ENCODE peak calls at places on chromosomes 11 and 22, in nine cellular contexts. X is neural crest cell, B is osteocyte, R is glutamatergic neuron, Z is right atrium auricular region, K is fibroblast of lung, F is cardiac fibroblast, G is dorsolateral prefrontal cortex, M is bronchial epithelial cell. D is an unnamed sample.

GRCh38 chr11:69024509-69024908 is 11.5 kb upstream of the MRGPRF start:
- DNase-seq in M (no peak), X (no peak), B (no peak), Z (no peak), R (no peak), F (no peak), K (no peak), G (no peak), D (no peak)

GRCh38 chr11:59669611-59670009 is 773 bp upstream of the PATL1 start:
- DNase-seq in F (peak), M (peak), R (peak), G (peak), K (peak), Z (no peak), B (no peak), X (peak), D (peak)

GRCh38 chr11:8786933-8787332 is 104.3 kb downstream of the RPL27A start:
- DNase-seq in F (peak), M (no peak), X (no peak), Z (no peak), R (no peak), K (peak), G (no peak), B (no peak), D (no peak)

GRCh38 chr11:73866586-73866996 is 10.1 kb downstream of the COA4 start:
- DNase-seq in B (no peak), G (no peak), M (peak), K (peak), F (peak), Z (peak), R (no peak), X (no peak), D (peak)

GRCh38 chr11:119611027-119611426 is 118.0 kb downstream of the NECTIN1 start:
- DNase-seq in X (no peak), Z (no peak), K (no peak), M (no peak), F (no peak), R (no peak), G (no peak), B (no peak), D (no peak)

GRCh38 chr11:130208241-130209127 is 48.9 kb downstream of the ST14 start:
- DNase-seq in X (no peak), G (peak), Z (no peak), F (no peak), M (no peak), K (no peak), R (no peak), B (peak), D (no peak)

GRCh38 chr11:64114231-64114630 is 51.7 kb downstream of the MACROD1 start:
- DNase-seq in R (no peak), K (no peak), B (no peak), Z (no peak), F (no peak), G (no peak), M (no peak), X (no peak), D (no peak)

GRCh38 chr11:13169709-13170108 is 107.9 kb upstream of the BMAL1 start:
- DNase-seq in X (no peak), M (peak), F (peak), R (no peak), K (peak), B (no peak), G (no peak), Z (no peak), D (peak)

GRCh38 chr11:8019671-8020597 is 32.8 kb downstream of the EIF3F start:
- DNase-seq in R (peak), G (peak), F (peak), B (peak), M (peak), Z (no peak), K (no peak), X (no peak), D (no peak)

GRCh38 chr22:38653741-38654140 is 2.5 kb downstream of the FAM227A start:
- DNase-seq in R (no peak), Z (no peak), G (no peak), X (no peak), F (no peak), B (no peak), M (no peak), K (no peak), D (no peak)

GRCh38 chr11:43101113-43101512 is 210.7 kb upstream of the API5 start:
- DNase-seq in F (no peak), Z (no peak), G (no peak), B (no peak), R (no peak), K (no peak), M (no peak), X (no peak), D (no peak)

GRCh38 chr22:38412435-38413084 is 42.4 kb downstream of the KCNJ4 start:
- DNase-seq in M (no peak), F (no peak), X (no peak), R (no peak), K (no peak), Z (peak), B (peak), G (peak), D (no peak)

GRCh38 chr11:37504066-37504611 is 906.1 kb upstream of the RAG2 start:
- DNase-seq in X (no peak), M (peak), G (no peak), B (no peak), R (no peak), Z (no peak), K (peak), F (peak), D (no peak)

GRCh38 chr11:13486926-13487660 is 8.7 kb downstream of the PTH start:
- DNase-seq in X (peak), G (no peak), F (peak), B (no peak), R (peak), K (peak), M (peak), Z (no peak), D (no peak)

GRCh38 chr11:45085657-45086501 is 60.6 kb upstream of the PRDM11 start:
- DNase-seq in M (no peak), K (no peak), Z (no peak), G (no peak), B (no peak), R (no peak), X (no peak), F (no peak), D (no peak)

GRCh38 chr11:76659672-76660532 is 10.6 kb downstream of the LRRC32 start:
- DNase-seq in X (no peak), G (peak), R (peak), Z (no peak), M (no peak), F (no peak), K (no peak), B (no peak), D (no peak)

GRCh38 chr11:94577841-94578240 is 10.7 kb downstream of the PIWIL4 start:
- DNase-seq in X (no peak), B (no peak), G (no peak), R (no peak), M (no peak), F (no peak), K (no peak), Z (no peak), D (no peak)

GRCh38 chr11:8015753-8016239 is 28.7 kb downstream of the EIF3F start:
- DNase-seq in Z (no peak), M (no peak), G (no peak), B (peak), R (no peak), K (no peak), F (peak), X (no peak), D (no peak)

GRCh38 chr11:35238882-35239281 is 99.9 kb downstream of the CD44 start:
- DNase-seq in G (no peak), F (no peak), X (no peak), K (no peak), R (no peak), B (no peak), Z (no peak), M (no peak), D (no peak)

GRCh38 chr22:49878206-49878605 is 24.6 kb downstream of the ZBED4 start:
- DNase-seq in G (no peak), R (no peak), X (no peak), B (no peak), M (no peak), Z (no peak), F (no peak), K (no peak), D (no peak)

GRCh38 chr22:49997221-49997599 is 15.4 kb downstream of the IL17REL start:
- DNase-seq in R (no peak), F (no peak), M (no peak), X (no peak), K (no peak), B (no peak), Z (no peak), G (peak), D (no peak)

GRCh38 chr22:43320943-43321900 is 21.9 kb downstream of the SCUBE1 start:
- DNase-seq in Z (no peak), K (no peak), B (no peak), M (no peak), X (no peak), R (peak), G (no peak), F (no peak), D (no peak)

GRCh38 chr22:24542641-24543040 is 12.3 kb downstream of the GUCD1 start:
- DNase-seq in X (no peak), M (no peak), K (no peak), R (no peak), Z (no peak), B (no peak), F (no peak), G (peak), D (no peak)

GRCh38 chr11:77753230-77753629 is 67.3 kb downstream of the RSF1 start:
- DNase-seq in F (no peak), G (no peak), B (no peak), K (no peak), R (no peak), Z (no peak), X (no peak), M (no peak), D (no peak)

GRCh38 chr11:72972541-72973128 is 158.4 kb downstream of the ATG16L2 start:
- DNase-seq in Z (no peak), K (peak), F (peak), B (no peak), R (no peak), G (no peak), M (no peak), X (no peak), D (peak)

GRCh38 chr11:133955945-133956421 is 785 bp downstream of the IGSF9B start:
- DNase-seq in M (no peak), R (peak), G (no peak), X (no peak), B (no peak), K (no peak), F (no peak), Z (no peak), D (no peak)

GRCh38 chr11:71927813-71928738 is at the start of gene XNDC1N:
- DNase-seq in Z (peak), G (peak), R (no peak), K (peak), M (peak), B (no peak), X (peak), F (peak), D (peak)

GRCh38 chr11:3134651-3135490 is 30.2 kb downstream of the OSBPL5 start:
- DNase-seq in B (no peak), X (no peak), M (no peak), G (no peak), K (no peak), R (peak), F (no peak), Z (no peak), D (no peak)

GRCh38 chr11:73598719-73599379 is 937 bp upstream of the FAM168A start:
- DNase-seq in X (no peak), Z (no peak), G (no peak), F (no peak), M (no peak), R (no peak), K (no peak), B (no peak), D (no peak)

GRCh38 chr22:48886604-48887393 is 940.9 kb downstream of the BRD1 start:
- DNase-seq in K (no peak), Z (no peak), X (no peak), G (no peak), M (no peak), B (peak), R (no peak), F (no peak), D (no peak)

GRCh38 chr11:110891411-110891810 is 179.2 kb upstream of the ARHGAP20 start:
- DNase-seq in K (peak), G (no peak), Z (no peak), F (peak), X (no peak), R (no peak), M (peak), B (no peak), D (no peak)

GRCh38 chr11:8035225-8035846 is 45.7 kb upstream of the TUB start:
- DNase-seq in R (no peak), G (no peak), Z (peak), B (peak), M (no peak), K (no peak), X (no peak), F (no peak), D (no peak)

GRCh38 chr11:1639666-1640065 is 10.1 kb downstream of the KRTAP5-5 start:
- DNase-seq in X (no peak), Z (no peak), R (no peak), F (no peak), B (no peak), G (no peak), K (no peak), M (no peak), D (no peak)

DNA sequence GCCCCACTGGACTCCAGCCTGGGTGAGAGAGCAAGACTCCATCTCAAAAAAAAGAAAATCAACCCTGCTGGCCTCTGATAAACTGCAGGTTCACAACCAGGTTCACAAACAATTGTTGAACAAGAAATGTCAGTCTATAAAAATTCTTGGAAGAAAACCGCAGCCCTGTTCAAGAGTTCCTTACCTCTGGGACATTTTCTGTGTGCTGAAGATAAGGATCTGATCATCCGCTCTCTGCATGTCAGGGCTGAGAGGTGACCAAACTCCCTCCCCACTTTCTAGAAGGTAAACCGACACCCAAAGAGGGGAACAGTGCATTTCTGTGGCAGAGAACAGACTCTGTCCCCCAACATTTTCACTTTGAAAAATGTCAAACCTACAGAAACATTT is 4.2 kb upstream of the UPK3A start:
- DNase-seq in B (no peak), F (no peak), X (no peak), M (no peak), G (no peak), K (no peak), Z (no peak), R (no peak), D (no peak)
- TF ChIP-seq CTCF in B (no peak), F (no peak), X (no peak), M (no peak), G (no peak), K (no peak), Z (no peak), R (no peak), D (no peak)

DNA sequence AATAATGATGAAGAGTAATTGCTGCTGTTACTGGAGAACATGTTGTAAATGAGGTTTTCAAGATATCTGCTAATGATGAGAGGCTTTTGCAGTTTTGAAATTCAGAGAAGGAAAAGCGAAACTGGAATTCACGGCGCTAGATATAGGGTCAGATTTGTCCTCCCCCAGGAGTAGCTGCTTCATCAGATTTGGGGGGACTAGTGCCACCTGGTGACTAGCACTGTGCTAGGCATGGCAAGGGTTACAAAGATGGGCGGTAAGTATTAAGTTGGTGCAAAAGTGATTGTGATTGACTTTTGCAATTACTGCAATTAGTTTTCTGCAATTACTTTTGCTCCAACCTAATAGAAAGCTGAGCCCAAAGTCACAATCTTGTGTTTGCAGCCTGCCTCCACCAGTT is 879.9 kb upstream of the TENM4 start:
- DNase-seq in R (no peak), Z (no peak), F (no peak), X (no peak), G (no peak), M (no peak), B (no peak), K (peak), D (no peak)
- TF ChIP-seq CTCF in R (no peak), Z (no peak), F (no peak), X (no peak), G (no peak), M (peak), B (peak), K (no peak), D (no peak)

DNA sequence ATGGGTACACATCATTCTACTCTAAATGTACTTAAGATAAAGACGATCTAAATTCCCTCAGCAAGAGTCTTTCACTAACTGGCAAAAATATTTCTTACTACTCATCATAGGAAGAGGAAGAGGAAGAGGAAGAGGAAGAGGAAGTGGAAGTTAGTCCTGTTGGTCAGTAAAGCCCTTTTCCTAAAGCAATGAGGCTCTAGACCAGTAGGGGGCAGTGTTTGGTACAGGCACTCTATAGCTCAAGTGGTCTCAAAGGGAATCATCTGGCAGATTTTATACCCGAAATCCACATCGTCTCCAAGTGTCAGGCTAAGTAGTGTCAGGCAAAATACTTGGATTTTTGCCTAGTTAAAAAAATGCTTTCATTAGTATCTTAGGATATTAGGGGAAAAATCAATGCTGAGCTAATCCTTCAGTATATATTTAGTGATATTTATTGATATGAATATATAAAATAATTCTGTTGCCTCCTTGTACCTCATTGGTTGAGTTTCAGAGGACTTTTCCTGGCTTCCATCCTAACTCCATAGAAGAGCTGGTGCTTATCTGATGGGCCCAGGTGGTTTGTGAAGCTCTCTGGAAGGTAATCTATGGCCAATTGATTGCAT is 7.7 kb downstream of the BLID start:
- DNase-seq in R (peak), X (peak), G (no peak), K (peak), F (peak), Z (no peak), B (no peak), M (peak), D (no peak)
- TF ChIP-seq CTCF in R (peak), X (peak), G (peak), K (peak), F (peak), Z (peak), B (peak), M (peak), D (peak)

GRCh38 chr11:10041803-10042202 is 252.2 kb downstream of the SBF2 start:
- DNase-seq in K (no peak), F (no peak), X (no peak), M (no peak), R (no peak), G (no peak), B (no peak), Z (no peak), D (no peak)

GRCh38 chr11:10038916-10039315 is 255.1 kb downstream of the SBF2 start:
- DNase-seq in B (no peak), K (peak), R (no peak), Z (no peak), M (no peak), F (peak), G (no peak), X (no peak), D (no peak)

GRCh38 chr11:10042699-10043098 is 251.3 kb downstream of the SBF2 start:
- DNase-seq in M (no peak), R (no peak), B (no peak), X (no peak), F (no peak), K (no peak), G (no peak), Z (no peak), D (no peak)

GRCh38 chr11:10041337-10041736 is 252.7 kb downstream of the SBF2 start:
- DNase-seq in Z (no peak), K (no peak), G (no peak), R (no peak), F (no peak), B (no peak), X (no peak), M (no peak), D (no peak)

DNA sequence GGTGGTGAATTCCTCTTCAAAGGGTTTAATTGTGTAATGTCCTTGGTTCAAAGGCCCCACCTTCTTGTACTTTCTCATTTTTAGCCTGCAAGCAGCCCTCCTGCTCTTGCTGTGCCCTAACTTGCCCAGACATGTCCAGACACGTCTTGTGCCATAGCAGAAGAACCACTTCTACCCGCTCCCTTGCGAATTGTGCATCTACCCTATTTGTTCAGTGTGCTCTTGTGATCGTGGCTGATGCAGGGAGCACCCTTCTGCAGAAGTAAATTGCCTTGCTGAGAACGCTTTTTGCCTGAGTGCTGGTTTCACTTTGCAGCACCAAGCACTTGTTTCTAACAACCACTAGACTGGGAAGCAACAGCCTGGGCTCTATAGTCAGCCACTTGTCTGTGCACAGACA is 249.4 kb downstream of the SBF2 start:
- DNase-seq in G (no peak), M (peak), Z (no peak), R (no peak), B (no peak), X (no peak), F (peak), K (peak), D (no peak)
- TF ChIP-seq CTCF in G (no peak), M (no peak), Z (no peak), R (no peak), B (no peak), X (no peak), F (no peak), K (no peak), D (no peak)

DNA sequence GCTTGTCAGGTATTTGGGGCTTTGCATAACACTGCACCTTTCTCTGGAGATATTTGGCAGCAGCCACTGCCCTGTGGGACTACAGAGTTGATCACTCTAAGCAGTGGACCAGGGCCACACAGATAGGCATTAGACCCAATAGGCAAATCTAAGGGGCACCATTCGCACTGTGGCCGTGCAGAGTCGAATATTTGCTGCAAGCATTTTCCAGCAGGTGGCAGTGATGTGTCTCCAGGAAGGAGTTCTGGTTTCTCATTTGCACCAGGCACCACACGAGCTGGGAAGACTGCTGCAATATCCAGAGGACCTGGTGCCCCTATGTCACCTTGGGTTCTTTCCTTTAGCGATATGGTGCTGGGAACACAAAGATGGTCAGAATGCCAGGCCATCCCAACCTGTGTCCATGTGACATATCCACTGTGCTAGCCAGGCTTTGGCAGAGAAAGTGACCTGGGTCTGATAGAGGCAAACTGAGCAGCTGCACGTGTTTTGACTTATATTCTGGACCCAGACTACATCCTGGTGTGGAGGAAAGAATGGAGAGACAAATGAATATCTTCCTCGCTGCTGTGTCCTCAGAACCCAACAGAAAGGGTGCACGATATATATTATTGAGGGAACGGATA is 318.7 kb downstream of the BUD13 start:
- DNase-seq in K (peak), M (peak), G (peak), R (peak), X (peak), F (peak), B (no peak), Z (no peak), D (no peak)
- TF ChIP-seq CTCF in K (peak), M (peak), G (peak), R (peak), X (peak), F (peak), B (peak), Z (peak), D (peak)

D was measured in AG09319.